ENCODE peak calls at places on chromosomes 16 and 17, in five cellular contexts. M, S, R, H and E are unnamed samples.
A peak's percentile ranks its signal among the peaks of the same experiment; 100 is the strongest.

GRCh38 chr16:23847938-23848337 is 12.2 kb downstream of the PRKCB start:
- DNase-seq in S (no peak), H (no peak), R (no peak), M (peak; percentile 76), E (no peak)

GRCh38 chr17:60647705-60648104 is 29.9 kb upstream of the BCAS3 start:
- DNase-seq in M (no peak), H (no peak), S (no peak), R (no peak), E (no peak)

GRCh38 chr16:83513006-83513755 is 294.6 kb upstream of the HSBP1 start:
- DNase-seq in R (no peak), M (no peak), H (peak; percentile 90), S (peak; percentile 83), E (no peak)

GRCh38 chr17:337866-338265 is 14.7 kb downstream of the RPH3AL start:
- DNase-seq in R (peak; percentile 96), M (no peak), S (no peak), H (no peak), E (no peak)

GRCh38 chr16:13351222-13351621 is 449.8 kb downstream of the SHISA9 start:
- DNase-seq in S (no peak), M (no peak), R (no peak), H (no peak), E (no peak)

GRCh38 chr17:8384801-8385335 is 1.9 kb upstream of the RPL26 start:
- DNase-seq in M (no peak), S (peak; percentile 62), R (no peak), H (peak; percentile 97), E (no peak)

GRCh38 chr16:11677451-11677951 is 9.2 kb downstream of the SNN start:
- DNase-seq in M (peak; percentile 44), H (peak; percentile 38), S (no peak), R (no peak), E (no peak)

GRCh38 chr17:1460233-1460632 is 4.2 kb upstream of the CRK start:
- DNase-seq in S (peak; percentile 70), H (peak; percentile 36), M (peak; percentile 91), R (no peak), E (no peak)

GRCh38 chr16:72818286-72818845 is 229.6 kb downstream of the ZFHX3 start:
- DNase-seq in M (no peak), S (no peak), H (peak; percentile 21), R (no peak), E (no peak)

GRCh38 chr16:3017806-3018506 is at the start of gene CLDN6:
- DNase-seq in S (no peak), R (no peak), M (no peak), H (no peak), E (no peak)

GRCh38 chr17:7007143-7007542 is 5.3 kb upstream of the RNASEK start:
- DNase-seq in M (no peak), R (no peak), S (no peak), H (no peak), E (no peak)

GRCh38 chr17:75849724-75850123 is 5.4 kb downstream of the WBP2 start:
- DNase-seq in M (no peak), H (no peak), R (no peak), S (no peak), E (no peak)

GRCh38 chr16:55149622-55150021 is 174.4 kb upstream of the IRX6 start:
- DNase-seq in R (no peak), M (no peak), H (no peak), S (no peak), E (no peak)

GRCh38 chr16:4675864-4676786 is 17.2 kb upstream of the NUDT16L1 start:
- DNase-seq in R (no peak), S (no peak), M (peak; percentile 85), H (no peak), E (no peak)

GRCh38 chr16:88936008-88936912 is 40.7 kb downstream of the CBFA2T3 start:
- DNase-seq in M (peak; percentile 85), H (no peak), S (no peak), R (no peak), E (no peak)

GRCh38 chr17:56592487-56593072 is 919 bp upstream of the NOG start:
- DNase-seq in H (peak; percentile 60), M (peak; percentile 62), R (no peak), S (peak; percentile 69), E (no peak)

GRCh38 chr16:4574919-4575705 is 19.0 kb downstream of the C16orf96 start:
- DNase-seq in H (no peak), S (no peak), R (no peak), M (no peak), E (no peak)

GRCh38 chr17:44363613-44364159 is at the start of gene FAM171A2:
- DNase-seq in H (peak; percentile 62), S (peak; percentile 67), M (no peak), R (no peak), E (no peak)

GRCh38 chr17:50270430-50271172 is 3.7 kb upstream of the TMEM92 start:
- DNase-seq in S (peak; percentile 84), R (no peak), H (peak; percentile 92), M (peak; percentile 53), E (no peak)

GRCh38 chr17:80963812-80964211 is 27.8 kb upstream of the CHMP6 start:
- DNase-seq in S (no peak), H (no peak), R (no peak), M (no peak), E (no peak)

GRCh38 chr16:30953511-30954124 is 3.9 kb upstream of the SETD1A start:
- DNase-seq in R (peak; percentile 65), M (peak; percentile 79), H (peak; percentile 71), S (peak; percentile 77), E (no peak)

GRCh38 chr17:3754458-3755334 is 31.0 kb downstream of the HASPIN start:
- DNase-seq in R (peak; percentile 82), S (no peak), H (no peak), M (peak; percentile 96), E (no peak)

GRCh38 chr16:12539185-12539929 is 264.3 kb downstream of the CPPED1 start:
- DNase-seq in R (no peak), M (no peak), H (peak; percentile 92), S (peak; percentile 57), E (no peak)

GRCh38 chr17:21131090-21131616 is 4.4 kb downstream of the DHRS7B start:
- DNase-seq in S (no peak), H (peak; percentile 66), M (no peak), R (no peak), E (no peak)

GRCh38 chr17:43634681-43635125 is 27.0 kb downstream of the MEOX1 start:
- DNase-seq in S (no peak), R (no peak), M (no peak), H (no peak), E (no peak)

GRCh38 chr17:27457731-27458523 is 1.7 kb downstream of the KSR1 start:
- DNase-seq in S (peak; percentile 63), R (no peak), M (no peak), H (peak; percentile 75), E (no peak)

GRCh38 chr16:2511128-2511785 is 2.5 kb upstream of the ATP6V0C start:
- DNase-seq in R (no peak), H (peak; percentile 66), M (peak; percentile 74), S (peak; percentile 56), E (no peak)

GRCh38 chr16:53773150-53773846 is 69.3 kb downstream of the FTO start:
- DNase-seq in M (peak; percentile 69), R (peak; percentile 31), H (peak; percentile 79), S (peak; percentile 67), E (no peak)

GRCh38 chr17:42918902-42919521 is 18.4 kb downstream of the G6PC1 start:
- DNase-seq in M (no peak), H (no peak), R (peak; percentile 93), S (no peak), E (no peak)

GRCh38 chr17:68953340-68953997 is 1.7 kb downstream of the ABCA8 start:
- DNase-seq in R (no peak), M (no peak), S (no peak), H (no peak), E (no peak)

GRCh38 chr16:2228161-2228824 is 4.9 kb downstream of the E4F1 start:
- DNase-seq in S (no peak), R (no peak), H (no peak), M (no peak), E (no peak)

GRCh38 chr17:74513987-74514631 is 17.2 kb downstream of the CD300LB start:
- DNase-seq in R (no peak), M (peak; percentile 43), S (peak; percentile 73), H (peak; percentile 35), E (peak; percentile 90)

GRCh38 chr16:67897231-67897630 is 4.2 kb downstream of the PSKH1 start:
- DNase-seq in R (no peak), M (no peak), S (no peak), H (peak; percentile 6), E (no peak)